ENCODE peak calls at places on chromosomes 5 and 9, in seven cellular contexts. One of them, this sample, is unnamed.

GRCh38 chr5:38831909-38832308 is 13.9 kb upstream of the OSMR start:
- DNase-seq in lung: no peak
- DNase-seq in NCI-H774: no peak
- DNase-seq in epithelial cell of esophagus: peak
- DNase-seq in stimulated activated CD8-positive, alpha-beta memory T cell treated with anti-CD3 and anti-CD28 coated beads, Interleukin-4, amount 100 ng/mL, for 24 hours: no peak
- DNase-seq in activated naive CD8-positive, alpha-beta T cell treated with anti-CD3 and anti-CD28 coated beads for 36 hours: no peak
- DNase-seq in endodermal cell: peak
- DNase-seq in this sample: no peak

GRCh38 chr5:129945031-129945430 is 40.8 kb downstream of the CHSY3 start:
- DNase-seq in lung: no peak
- DNase-seq in NCI-H774: no peak
- DNase-seq in epithelial cell of esophagus: peak
- DNase-seq in stimulated activated CD8-positive, alpha-beta memory T cell treated with anti-CD3 and anti-CD28 coated beads, Interleukin-4, amount 100 ng/mL, for 24 hours: no peak
- DNase-seq in activated naive CD8-positive, alpha-beta T cell treated with anti-CD3 and anti-CD28 coated beads for 36 hours: no peak
- DNase-seq in endodermal cell: no peak
- DNase-seq in this sample: no peak

GRCh38 chr9:104868687-104869404 is 59.1 kb downstream of the ABCA1 start:
- DNase-seq in lung: peak
- DNase-seq in NCI-H774: no peak
- DNase-seq in epithelial cell of esophagus: peak
- DNase-seq in stimulated activated CD8-positive, alpha-beta memory T cell treated with anti-CD3 and anti-CD28 coated beads, Interleukin-4, amount 100 ng/mL, for 24 hours: no peak
- DNase-seq in activated naive CD8-positive, alpha-beta T cell treated with anti-CD3 and anti-CD28 coated beads for 36 hours: no peak
- DNase-seq in endodermal cell: peak
- DNase-seq in this sample: no peak

GRCh38 chr5:20572560-20572959 is 584.6 kb upstream of the CDH18 start:
- DNase-seq in lung: no peak
- DNase-seq in NCI-H774: no peak
- DNase-seq in epithelial cell of esophagus: peak
- DNase-seq in stimulated activated CD8-positive, alpha-beta memory T cell treated with anti-CD3 and anti-CD28 coated beads, Interleukin-4, amount 100 ng/mL, for 24 hours: no peak
- DNase-seq in activated naive CD8-positive, alpha-beta T cell treated with anti-CD3 and anti-CD28 coated beads for 36 hours: no peak
- DNase-seq in endodermal cell: no peak
- DNase-seq in this sample: no peak

GRCh38 chr9:14203366-14204056 is 110.4 kb downstream of the NFIB start:
- DNase-seq in lung: peak
- DNase-seq in NCI-H774: no peak
- DNase-seq in epithelial cell of esophagus: no peak
- DNase-seq in stimulated activated CD8-positive, alpha-beta memory T cell treated with anti-CD3 and anti-CD28 coated beads, Interleukin-4, amount 100 ng/mL, for 24 hours: no peak
- DNase-seq in activated naive CD8-positive, alpha-beta T cell treated with anti-CD3 and anti-CD28 coated beads for 36 hours: no peak
- DNase-seq in endodermal cell: no peak
- DNase-seq in this sample: no peak

GRCh38 chr5:73280821-73281746 is 108.1 kb downstream of the TMEM174 start:
- DNase-seq in lung: peak
- DNase-seq in NCI-H774: peak
- DNase-seq in epithelial cell of esophagus: peak
- DNase-seq in stimulated activated CD8-positive, alpha-beta memory T cell treated with anti-CD3 and anti-CD28 coated beads, Interleukin-4, amount 100 ng/mL, for 24 hours: no peak
- DNase-seq in activated naive CD8-positive, alpha-beta T cell treated with anti-CD3 and anti-CD28 coated beads for 36 hours: no peak
- DNase-seq in endodermal cell: no peak
- DNase-seq in this sample: no peak

GRCh38 chr9:17926246-17926645 is 347.4 kb downstream of the SH3GL2 start:
- DNase-seq in lung: no peak
- DNase-seq in NCI-H774: no peak
- DNase-seq in epithelial cell of esophagus: no peak
- DNase-seq in stimulated activated CD8-positive, alpha-beta memory T cell treated with anti-CD3 and anti-CD28 coated beads, Interleukin-4, amount 100 ng/mL, for 24 hours: no peak
- DNase-seq in activated naive CD8-positive, alpha-beta T cell treated with anti-CD3 and anti-CD28 coated beads for 36 hours: no peak
- DNase-seq in endodermal cell: no peak
- DNase-seq in this sample: no peak

GRCh38 chr5:37837101-37838032 is 2.5 kb downstream of the GDNF start:
- DNase-seq in lung: peak
- DNase-seq in NCI-H774: no peak
- DNase-seq in epithelial cell of esophagus: peak
- DNase-seq in stimulated activated CD8-positive, alpha-beta memory T cell treated with anti-CD3 and anti-CD28 coated beads, Interleukin-4, amount 100 ng/mL, for 24 hours: peak
- DNase-seq in activated naive CD8-positive, alpha-beta T cell treated with anti-CD3 and anti-CD28 coated beads for 36 hours: peak
- DNase-seq in endodermal cell: peak
- DNase-seq in this sample: peak

GRCh38 chr9:127801955-127802575 is 617 bp upstream of the FPGS start:
- DNase-seq in lung: no peak
- DNase-seq in NCI-H774: no peak
- DNase-seq in epithelial cell of esophagus: peak
- DNase-seq in stimulated activated CD8-positive, alpha-beta memory T cell treated with anti-CD3 and anti-CD28 coated beads, Interleukin-4, amount 100 ng/mL, for 24 hours: no peak
- DNase-seq in activated naive CD8-positive, alpha-beta T cell treated with anti-CD3 and anti-CD28 coated beads for 36 hours: no peak
- DNase-seq in endodermal cell: no peak
- DNase-seq in this sample: no peak

GRCh38 chr9:99056876-99057664 is 47.8 kb upstream of the TGFBR1 start:
- DNase-seq in lung: no peak
- DNase-seq in NCI-H774: no peak
- DNase-seq in epithelial cell of esophagus: peak
- DNase-seq in stimulated activated CD8-positive, alpha-beta memory T cell treated with anti-CD3 and anti-CD28 coated beads, Interleukin-4, amount 100 ng/mL, for 24 hours: no peak
- DNase-seq in activated naive CD8-positive, alpha-beta T cell treated with anti-CD3 and anti-CD28 coated beads for 36 hours: peak
- DNase-seq in endodermal cell: no peak
- DNase-seq in this sample: peak

GRCh38 chr5:159047081-159047480 is 52.6 kb downstream of the EBF1 start:
- DNase-seq in lung: no peak
- DNase-seq in NCI-H774: no peak
- DNase-seq in epithelial cell of esophagus: no peak
- DNase-seq in stimulated activated CD8-positive, alpha-beta memory T cell treated with anti-CD3 and anti-CD28 coated beads, Interleukin-4, amount 100 ng/mL, for 24 hours: no peak
- DNase-seq in activated naive CD8-positive, alpha-beta T cell treated with anti-CD3 and anti-CD28 coated beads for 36 hours: no peak
- DNase-seq in endodermal cell: no peak
- DNase-seq in this sample: no peak

GRCh38 chr5:179275941-179276837 is 69.1 kb downstream of the ADAMTS2 start:
- DNase-seq in lung: peak
- DNase-seq in NCI-H774: no peak
- DNase-seq in epithelial cell of esophagus: no peak
- DNase-seq in stimulated activated CD8-positive, alpha-beta memory T cell treated with anti-CD3 and anti-CD28 coated beads, Interleukin-4, amount 100 ng/mL, for 24 hours: no peak
- DNase-seq in activated naive CD8-positive, alpha-beta T cell treated with anti-CD3 and anti-CD28 coated beads for 36 hours: no peak
- DNase-seq in endodermal cell: no peak
- DNase-seq in this sample: no peak

GRCh38 chr5:2651116-2651515 is 100.4 kb downstream of the IRX2 start:
- DNase-seq in lung: no peak
- DNase-seq in NCI-H774: no peak
- DNase-seq in epithelial cell of esophagus: no peak
- DNase-seq in stimulated activated CD8-positive, alpha-beta memory T cell treated with anti-CD3 and anti-CD28 coated beads, Interleukin-4, amount 100 ng/mL, for 24 hours: no peak
- DNase-seq in activated naive CD8-positive, alpha-beta T cell treated with anti-CD3 and anti-CD28 coated beads for 36 hours: no peak
- DNase-seq in endodermal cell: no peak
- DNase-seq in this sample: no peak

GRCh38 chr9:130897848-130898551 is 1.4 kb upstream of the QRFP start:
- DNase-seq in lung: no peak
- DNase-seq in NCI-H774: no peak
- DNase-seq in epithelial cell of esophagus: no peak
- DNase-seq in stimulated activated CD8-positive, alpha-beta memory T cell treated with anti-CD3 and anti-CD28 coated beads, Interleukin-4, amount 100 ng/mL, for 24 hours: no peak
- DNase-seq in activated naive CD8-positive, alpha-beta T cell treated with anti-CD3 and anti-CD28 coated beads for 36 hours: no peak
- DNase-seq in endodermal cell: no peak
- DNase-seq in this sample: no peak

GRCh38 chr5:179111267-179112207 is 51.4 kb downstream of the ZNF354C start:
- DNase-seq in lung: no peak
- DNase-seq in NCI-H774: no peak
- DNase-seq in epithelial cell of esophagus: no peak
- DNase-seq in stimulated activated CD8-positive, alpha-beta memory T cell treated with anti-CD3 and anti-CD28 coated beads, Interleukin-4, amount 100 ng/mL, for 24 hours: no peak
- DNase-seq in activated naive CD8-positive, alpha-beta T cell treated with anti-CD3 and anti-CD28 coated beads for 36 hours: no peak
- DNase-seq in endodermal cell: peak
- DNase-seq in this sample: no peak

GRCh38 chr9:100087218-100087617 is 11.6 kb downstream of the ERP44 start:
- DNase-seq in lung: no peak
- DNase-seq in NCI-H774: no peak
- DNase-seq in epithelial cell of esophagus: peak
- DNase-seq in stimulated activated CD8-positive, alpha-beta memory T cell treated with anti-CD3 and anti-CD28 coated beads, Interleukin-4, amount 100 ng/mL, for 24 hours: no peak
- DNase-seq in activated naive CD8-positive, alpha-beta T cell treated with anti-CD3 and anti-CD28 coated beads for 36 hours: no peak
- DNase-seq in endodermal cell: no peak
- DNase-seq in this sample: no peak

GRCh38 chr5:75335952-75336624 is 932 bp upstream of the HMGCR start:
- DNase-seq in lung: peak
- DNase-seq in NCI-H774: peak
- DNase-seq in epithelial cell of esophagus: peak
- DNase-seq in stimulated activated CD8-positive, alpha-beta memory T cell treated with anti-CD3 and anti-CD28 coated beads, Interleukin-4, amount 100 ng/mL, for 24 hours: no peak
- DNase-seq in activated naive CD8-positive, alpha-beta T cell treated with anti-CD3 and anti-CD28 coated beads for 36 hours: no peak
- DNase-seq in endodermal cell: no peak
- DNase-seq in this sample: no peak

GRCh38 chr9:114282104-114282485 is 40.8 kb upstream of the ORM1 start:
- DNase-seq in lung: no peak
- DNase-seq in NCI-H774: no peak
- DNase-seq in epithelial cell of esophagus: no peak
- DNase-seq in stimulated activated CD8-positive, alpha-beta memory T cell treated with anti-CD3 and anti-CD28 coated beads, Interleukin-4, amount 100 ng/mL, for 24 hours: no peak
- DNase-seq in activated naive CD8-positive, alpha-beta T cell treated with anti-CD3 and anti-CD28 coated beads for 36 hours: no peak
- DNase-seq in endodermal cell: no peak
- DNase-seq in this sample: no peak